ENCODE peak calls at places on chromosomes 6 and 20, in four cellular contexts. One of them, this sample, is unnamed.

GRCh38 chr6:34375833-34376232 is 16.6 kb downstream of the NUDT3 start:
- DNase-seq in GM12878: no peak
- DNase-seq in K562: no peak
- DNase-seq in HepG2: no peak
- DNase-seq in this sample: no peak

GRCh38 chr6:34556031-34556471 is at the start of gene SPDEF:
- DNase-seq in K562: no peak
- DNase-seq in HepG2: peak
- DNase-seq in GM12878: no peak
- DNase-seq in this sample: no peak

GRCh38 chr6:166259296-166259977 is 48.8 kb downstream of the PRR18 start:
- DNase-seq in K562: no peak
- DNase-seq in HepG2: no peak
- DNase-seq in GM12878: no peak
- DNase-seq in this sample: no peak

GRCh38 chr20:9200196-9200595 is 131.3 kb downstream of the PLCB4 start:
- DNase-seq in K562: no peak
- DNase-seq in HepG2: no peak
- DNase-seq in GM12878: no peak
- DNase-seq in this sample: no peak

GRCh38 chr6:165448210-165448609 is 138.8 kb upstream of the C6orf118 start:
- DNase-seq in GM12878: no peak
- DNase-seq in HepG2: no peak
- DNase-seq in K562: no peak
- DNase-seq in this sample: no peak

GRCh38 chr20:61185841-61186601 is 66.0 kb upstream of the CDH4 start:
- DNase-seq in GM12878: no peak
- DNase-seq in HepG2: no peak
- DNase-seq in K562: no peak
- DNase-seq in this sample: no peak

GRCh38 chr20:40085513-40085912 is 603.5 kb downstream of the MAFB start:
- DNase-seq in K562: no peak
- DNase-seq in GM12878: no peak
- DNase-seq in HepG2: no peak
- DNase-seq in this sample: no peak

GRCh38 chr6:82364087-82365010 is 732 bp downstream of the TPBG start:
- DNase-seq in HepG2: no peak
- DNase-seq in K562: peak
- DNase-seq in GM12878: no peak
- DNase-seq in this sample: no peak

DNA sequence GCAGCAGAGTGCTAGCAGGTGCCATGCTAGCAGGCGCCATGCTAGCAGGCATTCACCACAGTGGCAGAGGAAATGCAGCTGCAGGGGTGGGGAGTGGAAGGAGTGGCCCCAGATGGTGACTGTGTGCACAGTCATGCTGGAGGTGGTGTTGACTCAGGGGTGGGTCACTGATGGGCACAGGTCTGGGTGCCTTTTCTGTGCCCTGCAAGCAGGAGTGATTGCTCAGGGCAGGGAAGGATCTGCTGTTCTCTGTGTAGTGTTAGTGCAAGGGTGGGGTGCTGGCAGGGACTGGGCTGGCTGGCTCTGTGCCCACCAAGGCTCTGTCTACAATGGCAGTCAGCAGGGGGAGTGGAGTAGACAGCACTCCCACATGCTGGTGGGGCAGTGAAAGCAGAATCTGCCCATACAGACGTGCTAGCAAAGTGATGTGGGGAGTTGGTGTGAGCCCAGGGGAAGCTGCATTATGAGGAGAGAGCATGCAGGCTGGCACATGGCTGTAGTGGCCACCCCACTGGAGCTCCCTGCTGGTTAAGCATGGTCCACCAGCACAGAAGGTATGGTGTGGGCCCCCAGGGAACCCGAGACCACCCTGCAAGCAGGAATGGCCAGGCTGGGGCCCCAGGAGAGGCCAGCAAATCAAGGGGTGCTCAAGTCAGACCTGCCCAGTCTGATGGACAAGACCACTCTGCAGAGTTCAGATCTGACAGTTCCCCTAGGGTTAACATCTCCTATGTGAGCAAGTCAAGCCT is 11.4 kb upstream of the TSPYL4 start:
- DNase-seq in GM12878: no peak
- DNase-seq in K562: no peak
- DNase-seq in HepG2: no peak
- DNase-seq in this sample: no peak
- TF ChIP-seq SRF in GM12878: no peak
- TF ChIP-seq SRF in K562: no peak
- TF ChIP-seq SRF in HepG2: no peak
- TF ChIP-seq SRF in this sample: no peak

DNA sequence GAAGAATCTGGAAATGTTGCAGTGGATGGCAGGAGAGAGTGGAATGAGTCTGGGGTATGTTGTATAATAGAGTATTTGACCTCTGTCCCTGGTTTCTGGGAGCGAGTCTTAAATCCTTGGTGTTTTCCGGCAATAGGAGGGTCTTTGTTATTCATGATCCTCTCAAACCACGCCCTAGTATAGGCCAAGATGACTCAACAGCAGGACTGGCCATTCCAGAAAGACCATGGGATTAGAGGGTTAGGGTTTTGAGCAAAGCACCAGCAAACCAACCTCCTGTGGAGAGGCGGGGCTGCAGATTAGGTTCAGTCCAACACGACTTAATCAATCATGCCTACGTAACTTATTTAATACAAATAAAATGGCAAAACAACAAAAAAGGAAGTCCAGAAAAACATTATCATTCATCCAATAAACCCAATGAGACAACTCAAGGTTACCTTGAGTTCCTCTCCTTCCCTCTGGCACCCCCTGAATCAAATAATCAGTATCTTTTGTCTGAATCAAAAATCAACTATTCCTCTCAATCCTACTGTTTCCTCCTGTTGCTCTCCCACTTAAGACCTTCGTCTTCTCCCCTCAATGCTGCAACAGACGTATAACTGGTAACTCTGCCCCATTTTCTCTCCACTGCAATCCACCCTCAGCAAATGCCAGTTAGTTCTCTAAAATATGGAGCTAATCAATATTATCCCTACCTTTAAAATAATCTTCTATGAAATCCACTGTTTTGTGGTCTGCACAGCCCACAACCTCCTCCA is 15.5 kb downstream of the HUS1B start:
- DNase-seq in K562: no peak
- DNase-seq in HepG2: no peak
- DNase-seq in GM12878: no peak
- DNase-seq in this sample: no peak
- TF ChIP-seq TAF1 in K562: no peak
- TF ChIP-seq TAF1 in HepG2: no peak
- TF ChIP-seq TAF1 in GM12878: no peak
- TF ChIP-seq TAF1 in this sample: no peak

DNA sequence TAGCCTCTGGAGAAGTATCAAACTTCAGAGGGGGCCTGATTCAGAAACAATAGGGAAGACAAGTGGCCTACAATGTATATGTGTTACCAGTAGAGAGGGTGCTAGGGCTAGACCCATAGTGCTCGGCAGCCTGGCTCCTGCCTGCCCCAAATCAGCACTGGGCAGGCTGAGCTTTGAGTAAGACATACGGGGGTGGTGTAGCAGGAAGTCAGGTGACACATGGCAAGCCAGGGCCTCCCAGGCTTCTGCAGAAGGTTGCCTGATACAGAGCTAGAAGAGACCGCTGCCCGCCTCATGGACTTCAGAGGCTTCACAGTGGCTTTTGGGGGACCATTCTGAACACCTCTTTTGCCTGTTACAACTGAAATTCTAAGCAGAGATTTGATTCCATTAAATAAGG is 43.4 kb downstream of the RALY start:
- DNase-seq in HepG2: no peak
- DNase-seq in GM12878: no peak
- DNase-seq in K562: peak
- DNase-seq in this sample: no peak
- TF ChIP-seq SRF in HepG2: no peak
- TF ChIP-seq SRF in GM12878: no peak
- TF ChIP-seq SRF in K562: no peak
- TF ChIP-seq SRF in this sample: no peak

DNA sequence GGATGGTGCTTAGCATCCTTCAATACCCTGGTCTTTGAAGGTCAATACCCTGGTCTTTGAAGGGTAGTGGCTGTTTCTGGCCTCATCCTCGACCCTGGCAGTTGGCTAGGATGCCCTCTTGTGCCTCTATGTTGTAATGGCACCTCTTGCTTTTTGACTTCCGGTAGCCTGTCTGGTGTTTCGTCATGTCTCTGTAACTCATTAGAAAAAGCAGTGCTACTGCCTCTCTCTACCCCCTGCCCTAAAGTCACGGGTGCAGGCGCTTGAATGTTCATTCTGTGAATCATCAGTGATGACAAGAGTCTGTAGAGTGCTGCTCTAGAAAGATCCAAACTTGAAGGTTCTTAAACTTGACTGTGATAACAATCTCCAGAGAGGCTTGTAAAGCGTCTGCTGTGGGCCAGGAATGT is 28.3 kb downstream of the RSPO4 start:
- DNase-seq in GM12878: peak
- DNase-seq in K562: peak
- DNase-seq in HepG2: peak
- DNase-seq in this sample: no peak
- TF ChIP-seq TAF1 in GM12878: no peak
- TF ChIP-seq TAF1 in K562: no peak
- TF ChIP-seq TAF1 in HepG2: no peak
- TF ChIP-seq TAF1 in this sample: no peak

DNA sequence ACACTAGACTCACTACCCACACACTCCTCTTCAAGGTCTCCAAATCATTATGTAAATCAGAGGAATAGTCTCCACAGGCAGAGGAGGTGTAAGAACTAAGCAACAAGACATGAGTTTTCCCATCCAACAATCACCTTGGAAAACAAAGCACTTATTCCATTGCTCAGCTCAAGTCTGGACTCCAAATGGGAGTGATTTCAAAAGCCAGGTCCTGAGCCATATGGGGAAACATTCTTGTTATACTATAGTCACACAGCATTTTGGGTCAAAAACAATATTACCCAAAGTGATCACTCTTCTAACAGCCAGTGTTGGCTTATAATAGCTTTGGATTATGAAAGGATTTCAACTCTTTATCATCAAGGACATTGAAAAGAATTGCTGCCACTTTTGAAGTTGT is 3.6 kb upstream of the PRPH2 start:
- DNase-seq in GM12878: no peak
- DNase-seq in HepG2: no peak
- DNase-seq in K562: no peak
- DNase-seq in this sample: no peak
- TF ChIP-seq SRF in GM12878: no peak
- TF ChIP-seq SRF in HepG2: no peak
- TF ChIP-seq SRF in K562: no peak
- TF ChIP-seq SRF in this sample: no peak

GRCh38 chr6:133623065-133623464 is 265.8 kb upstream of the TCF21 start:
- DNase-seq in HepG2: no peak
- DNase-seq in K562: no peak
- DNase-seq in GM12878: no peak
- DNase-seq in this sample: no peak

GRCh38 chr6:133623621-133624020 is 265.3 kb upstream of the TCF21 start:
- DNase-seq in GM12878: no peak
- DNase-seq in HepG2: no peak
- DNase-seq in K562: no peak
- DNase-seq in this sample: no peak

GRCh38 chr6:133621751-133622150 is 267.2 kb upstream of the TCF21 start:
- DNase-seq in HepG2: no peak
- DNase-seq in GM12878: no peak
- DNase-seq in K562: no peak
- DNase-seq in this sample: no peak
- TF ChIP-seq TAF1 in HepG2: no peak
- TF ChIP-seq TAF1 in GM12878: no peak
- TF ChIP-seq TAF1 in K562: no peak
- TF ChIP-seq TAF1 in this sample: no peak

DNA sequence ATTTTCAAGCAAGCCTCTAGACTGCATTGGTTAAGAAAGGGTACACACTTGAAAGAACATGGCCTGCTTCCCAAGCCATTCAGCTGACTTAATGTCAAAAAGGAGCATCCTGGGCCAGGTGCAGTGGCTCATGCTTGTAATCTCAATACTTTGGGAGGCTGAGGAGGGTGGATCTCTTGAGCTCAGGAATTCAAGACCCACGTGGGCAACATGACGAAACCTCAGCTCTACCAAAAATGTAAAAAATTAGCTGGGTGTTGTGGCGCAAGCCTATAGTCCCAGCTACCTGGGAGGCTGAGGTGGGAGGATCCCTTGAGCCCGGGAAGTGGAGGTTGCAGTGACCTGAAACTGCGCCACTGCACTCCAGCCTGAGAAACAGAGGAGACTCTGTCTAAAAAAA is 26.9 kb upstream of the NT5E start:
- DNase-seq in HepG2: no peak
- DNase-seq in GM12878: no peak
- DNase-seq in K562: no peak
- DNase-seq in this sample: no peak
- TF ChIP-seq SRF in HepG2: no peak
- TF ChIP-seq SRF in GM12878: no peak
- TF ChIP-seq SRF in K562: no peak
- TF ChIP-seq SRF in this sample: no peak

DNA sequence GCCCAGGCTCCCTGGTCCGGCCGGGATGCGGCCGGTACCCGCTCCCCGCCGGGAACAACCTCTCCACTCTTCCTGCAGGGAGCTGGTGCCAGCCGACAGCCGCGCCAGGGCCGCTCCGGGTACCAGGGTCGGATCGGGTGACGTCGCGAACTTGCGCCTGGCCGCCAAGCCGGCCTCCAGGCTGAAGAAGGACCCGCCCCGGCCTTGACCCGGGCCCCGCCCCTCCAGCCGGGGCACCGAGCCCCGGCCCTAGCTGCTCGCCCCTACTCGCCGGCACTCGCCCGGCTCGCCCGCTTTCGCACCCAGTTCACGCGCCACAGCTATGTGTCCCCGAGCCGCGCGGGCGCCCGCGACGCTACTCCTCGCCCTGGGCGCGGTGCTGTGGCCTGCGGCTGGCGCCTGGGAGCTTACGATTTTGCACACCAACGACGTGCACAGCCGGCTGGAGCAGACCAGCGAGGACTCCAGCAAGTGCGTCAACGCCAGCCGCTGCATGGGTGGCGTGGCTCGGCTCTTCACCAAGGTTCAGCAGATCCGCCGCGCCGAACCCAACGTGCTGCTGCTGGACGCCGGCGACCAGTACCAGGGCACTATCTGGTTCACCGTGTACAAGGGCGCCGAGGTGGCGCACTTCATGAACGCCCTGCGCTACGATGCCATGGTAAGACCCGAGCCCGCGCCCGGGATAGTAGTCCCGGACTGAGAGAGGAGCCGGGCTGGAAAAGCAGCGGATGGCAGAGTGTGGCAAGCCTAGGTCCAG is at the start of gene NT5E:
- DNase-seq in HepG2: peak
- DNase-seq in GM12878: no peak
- DNase-seq in K562: no peak
- DNase-seq in this sample: peak
- TF ChIP-seq TAF1 in HepG2: peak
- TF ChIP-seq TAF1 in GM12878: peak
- TF ChIP-seq TAF1 in K562: no peak
- TF ChIP-seq TAF1 in this sample: peak

DNA sequence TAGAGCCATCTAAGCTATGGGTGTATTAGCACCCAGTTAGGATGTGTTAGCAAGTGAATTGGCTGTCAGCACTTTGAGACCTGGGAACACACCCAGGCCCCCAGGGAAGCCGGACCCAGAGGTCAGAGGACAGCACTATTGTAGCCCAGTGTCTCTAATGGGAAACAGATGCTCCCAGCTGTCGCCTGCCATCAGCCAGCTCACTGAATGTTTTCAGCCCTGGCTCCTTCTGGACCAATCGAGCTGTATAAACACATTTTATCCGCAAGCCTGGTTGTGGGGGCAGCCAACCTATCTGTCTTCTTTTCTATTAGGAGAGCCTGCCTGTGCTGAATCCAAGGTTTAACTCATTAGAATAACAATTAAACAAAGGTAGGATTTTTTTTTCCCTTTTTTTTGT is 10.8 kb upstream of the TASP1 start:
- DNase-seq in HepG2: no peak
- DNase-seq in GM12878: no peak
- DNase-seq in K562: no peak
- DNase-seq in this sample: peak
- TF ChIP-seq SRF in HepG2: no peak
- TF ChIP-seq SRF in GM12878: no peak
- TF ChIP-seq SRF in K562: no peak
- TF ChIP-seq SRF in this sample: no peak